ENCODE peak calls at places on chromosomes 6 and 20, in five cellular contexts. G is HCT116, U is right lobe of liver, Y is fibroblast of lung, P is heart right ventricle. J is an unnamed sample. For H3K4me1, the result is how much of the 10 kb centered on the place peaks cover.

GRCh38 chr6:26103141-26103769 is 16.0 kb downstream of the HFE start:
- DNase-seq in G (no peak), Y (peak), P (no peak), U (no peak), J (no peak)

GRCh38 chr20:1034420-1034799 is 32.3 kb upstream of the RSPO4 start:
- DNase-seq in P (no peak), G (no peak), Y (no peak), U (no peak), J (no peak)

GRCh38 chr6:39823187-39823815 is 31.1 kb downstream of the DAAM2 start:
- DNase-seq in P (peak), U (no peak), G (no peak), Y (peak), J (no peak)

GRCh38 chr6:127332383-127332961 is 10.9 kb downstream of the ECHDC1 start:
- DNase-seq in G (no peak), U (no peak), P (no peak), Y (no peak), J (no peak)

GRCh38 chr6:153727910-153728309 is 311.1 kb upstream of the OPRM1 start:
- DNase-seq in P (no peak), Y (no peak), G (no peak), U (no peak), J (no peak)

GRCh38 chr6:136782021-136782770 is 10.1 kb downstream of the MAP3K5 start:
- DNase-seq in G (no peak), Y (peak), P (no peak), U (no peak), J (no peak)

GRCh38 chr20:44646641-44647274 is 4.7 kb downstream of the ADA start:
- DNase-seq in Y (peak), G (no peak), P (no peak), U (no peak), J (no peak)

GRCh38 chr20:10946124-10946880 is 272.5 kb upstream of the JAG1 start:
- DNase-seq in U (no peak), P (no peak), Y (no peak), G (no peak), J (no peak)

GRCh38 chr6:166119116-166119911 is 48.3 kb downstream of the TBXT start:
- DNase-seq in U (no peak), P (no peak), G (no peak), Y (no peak), J (no peak)

GRCh38 chr20:19947611-19948264 is 69.4 kb upstream of the NAA20 start:
- DNase-seq in P (no peak), G (no peak), U (no peak), Y (peak), J (no peak)

GRCh38 chr6:156783958-156784357 is 6.8 kb downstream of the ARID1B start:
- DNase-seq in G (no peak), Y (no peak), P (no peak), U (no peak), J (no peak)

GRCh38 chr6:45949256-45949655 is 66.4 kb downstream of the CLIC5 start:
- DNase-seq in G (no peak), Y (no peak), P (no peak), U (no peak), J (no peak)

GRCh38 chr6:113632220-113632864 is 224.8 kb upstream of the MARCKS start:
- DNase-seq in U (peak), G (peak), Y (peak), P (no peak), J (no peak)

GRCh38 chr6:336159-337114 is 44.1 kb downstream of the DUSP22 start:
- DNase-seq in U (no peak), P (no peak), G (no peak), Y (no peak), J (no peak)

GRCh38 chr6:27889628-27890315 is 22.4 kb downstream of the OR2B2 start:
- DNase-seq in G (peak), Y (no peak), U (no peak), P (no peak), J (no peak)

GRCh38 chr6:6008648-6009421 is 2.1 kb upstream of the NRN1 start:
- DNase-seq in G (peak), U (peak), Y (no peak), P (peak), J (no peak)

GRCh38 chr6:157800420-157801237 is 22.4 kb upstream of the SNX9 start:
- DNase-seq in P (no peak), U (no peak), G (no peak), Y (peak), J (no peak)

GRCh38 chr20:325889-326644 is 715 bp downstream of the SOX12 start:
- DNase-seq in U (peak), G (no peak), P (peak), Y (peak), J (peak)

GRCh38 chr20:43844778-43845614 is 69.7 kb upstream of the TOX2 start:
- DNase-seq in G (peak), P (peak), U (peak), Y (peak), J (no peak)

GRCh38 chr6:71982385-71982784 is 96.0 kb downstream of the RIMS1 start:
- DNase-seq in G (no peak), P (no peak), U (no peak), Y (no peak), J (no peak)

GRCh38 chr20:54356726-54357235 is 118.6 kb upstream of the DOK5 start:
- DNase-seq in Y (peak), U (no peak), P (no peak), G (no peak), J (no peak)

GRCh38 chr20:64189530-64189966 is 25.3 kb downstream of the MYT1 start:
- DNase-seq in P (no peak), U (no peak), Y (no peak), G (no peak), J (no peak)

GRCh38 chr20:64189986-64190385 is 25.7 kb downstream of the MYT1 start:
- DNase-seq in G (no peak), U (no peak), Y (no peak), P (no peak), J (no peak)

GRCh38 chr20:64188071-64188470 is 23.8 kb downstream of the MYT1 start:
- DNase-seq in Y (no peak), G (no peak), P (no peak), U (no peak), J (no peak)

GRCh38 chr20:64191002-64191401 is 26.8 kb downstream of the MYT1 start:
- DNase-seq in Y (no peak), U (no peak), G (no peak), P (no peak), J (no peak)

GRCh38 chr20:64188682-64189529 is 24.7 kb downstream of the MYT1 start:
- DNase-seq in Y (peak), P (no peak), G (peak), U (peak), J (no peak)
- H3K27ac ChIP-seq in Y (no peak), P (no peak), G (no peak), U (no peak), J (no peak)

DNA sequence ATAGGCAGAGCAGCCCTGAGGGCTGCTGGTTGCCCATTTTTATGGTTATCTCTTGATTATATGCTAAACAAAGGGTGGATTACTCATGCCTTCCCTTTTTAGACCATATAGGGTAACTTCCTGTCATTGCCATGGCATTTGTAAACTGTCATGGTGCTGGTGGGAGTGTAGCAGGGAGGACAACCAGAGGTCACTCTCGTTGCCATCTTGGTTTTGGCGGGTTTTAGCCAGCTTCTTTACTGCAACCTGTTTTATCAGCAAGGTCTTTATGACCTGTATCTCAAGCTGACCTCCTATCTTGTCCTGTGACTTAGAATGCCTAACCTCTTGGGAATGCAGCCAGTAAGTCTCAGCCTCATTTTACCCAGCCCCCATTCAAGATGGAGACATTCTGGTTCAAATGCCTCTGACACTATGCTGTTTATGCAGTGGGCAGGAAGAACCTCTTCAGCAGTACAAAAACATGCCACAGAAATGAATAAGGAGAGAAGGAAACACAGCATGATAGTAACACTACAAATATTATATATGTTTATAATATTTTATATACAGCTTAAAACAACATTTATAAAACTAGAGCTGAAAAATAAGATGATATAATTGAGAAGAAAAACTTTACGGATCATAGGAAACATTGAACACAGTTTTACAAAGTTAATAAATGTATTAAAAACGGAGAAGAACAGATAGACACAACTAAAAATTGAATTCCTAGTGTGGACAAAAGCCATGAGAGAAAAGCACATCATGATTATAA is 58.9 kb upstream of the SAMD5 start:
- DNase-seq in G (no peak), P (no peak), U (no peak), Y (no peak), J (no peak)
- H3K4me1 ChIP-seq in G (under half), P (under half), U (under half), Y (under half), J (under half)

GRCh38 chr6:54473328-54473727 is 165.1 kb downstream of the TINAG start:
- DNase-seq in U (no peak), Y (no peak), P (no peak), G (no peak), J (no peak)

GRCh38 chr6:54474898-54475297 is 166.7 kb downstream of the TINAG start:
- DNase-seq in G (no peak), U (no peak), Y (no peak), P (no peak), J (no peak)
- H3K27ac ChIP-seq in G (no peak), U (no peak), Y (no peak), P (no peak), J (no peak)

GRCh38 chr6:44078219-44078794 is 48.9 kb downstream of the MRPL14 start:
- DNase-seq in Y (no peak), U (no peak), P (no peak), G (no peak), J (no peak)
- H3K4me1 ChIP-seq in Y (under half), U (under half), P (half or more), G (under half), J (under half)

DNA sequence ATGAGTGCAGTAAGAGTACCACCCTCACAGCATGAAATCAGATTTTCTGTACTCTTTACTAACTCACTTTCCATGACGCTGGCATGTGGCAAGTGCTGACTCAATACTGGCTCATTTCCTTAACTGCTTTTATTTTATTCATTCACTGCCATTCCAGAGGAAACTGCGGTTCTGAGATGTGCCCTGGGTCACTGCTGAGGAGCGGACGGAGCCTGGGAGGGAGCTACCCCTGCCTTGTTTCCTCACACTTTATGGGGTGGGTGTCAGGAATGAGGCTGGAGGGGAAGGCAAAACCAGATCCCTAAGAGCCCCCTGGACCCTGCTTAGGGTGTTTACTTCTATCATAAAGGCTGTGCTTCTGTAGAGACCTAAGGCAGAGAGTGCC is 14.4 kb downstream of the NT5E start:
- DNase-seq in G (peak), P (no peak), Y (peak), U (no peak), J (no peak)
- H3K27ac ChIP-seq in G (peak), P (no peak), Y (peak), U (no peak), J (no peak)

GRCh38 chr20:4083103-4083864 is 67.9 kb upstream of the RNF24 start:
- DNase-seq in G (no peak), Y (no peak), U (no peak), P (peak), J (no peak)

GRCh38 chr20:4081396-4081795 is 66.0 kb upstream of the RNF24 start:
- DNase-seq in U (no peak), P (no peak), Y (peak), G (no peak), J (no peak)

GRCh38 chr20:4084096-4084495 is 68.7 kb upstream of the RNF24 start:
- DNase-seq in Y (no peak), P (no peak), G (no peak), U (no peak), J (no peak)

GRCh38 chr20:4084721-4085120 is 69.4 kb upstream of the RNF24 start:
- DNase-seq in G (no peak), Y (no peak), U (no peak), P (no peak), J (no peak)

GRCh38 chr20:4082406-4083102 is 67.2 kb upstream of the RNF24 start:
- DNase-seq in U (peak), Y (peak), P (peak), G (no peak), J (peak)
- H3K4me1 ChIP-seq in U (under half), Y (under half), P (under half), G (under half), J (under half)

DNA sequence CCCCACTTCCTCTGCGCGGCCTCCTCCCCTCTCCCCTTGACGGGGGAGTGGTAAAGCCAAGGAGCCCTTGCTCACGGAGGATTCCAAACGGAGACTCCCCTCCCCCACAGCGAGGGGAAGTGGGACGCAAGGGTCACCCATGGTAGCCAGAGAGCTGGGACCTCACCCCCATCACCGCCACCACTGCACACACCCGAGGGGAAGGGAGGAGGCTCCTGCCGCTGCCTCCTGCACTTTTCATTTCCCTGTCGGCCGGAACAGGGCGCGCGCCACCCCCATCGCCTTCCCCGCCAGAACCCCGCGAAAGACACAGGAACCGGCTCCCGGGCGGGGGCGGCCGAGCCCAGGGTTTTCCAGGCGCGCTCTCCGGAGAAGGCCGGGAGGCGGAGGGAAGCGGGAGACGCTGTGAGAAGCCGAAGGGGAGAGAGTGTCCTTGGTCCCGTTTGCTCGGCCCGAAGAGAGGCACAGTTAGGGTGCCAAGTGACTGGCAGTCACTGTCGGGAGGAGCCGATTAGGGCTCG is 789 bp downstream of the CCND3 start:
- DNase-seq in Y (no peak), G (no peak), U (peak), P (peak), J (peak)
- H3K27ac ChIP-seq in Y (peak), G (peak), U (peak), P (peak), J (peak)